ENCODE peak calls at places on chromosome 9, in six cellular contexts. One of them, this sample, is unnamed.
A peak's percentile ranks its signal among the peaks of the same experiment; 100 is the strongest.

GRCh38 chr9:101572316-101572715 is 22.5 kb downstream of the PPP3R2 start:
- DNase-seq in hepatocyte: no peak
- DNase-seq in B cell: no peak
- DNase-seq in HL-60: no peak
- DNase-seq in Calu3: no peak
- DNase-seq in lung: no peak
- DNase-seq in this sample: no peak

GRCh38 chr9:123642291-123643278 is 286.6 kb downstream of the CRB2 start:
- DNase-seq in HL-60: no peak
- DNase-seq in Calu3: no peak
- DNase-seq in hepatocyte: peak; percentile 73
- DNase-seq in lung: peak; percentile 83
- DNase-seq in B cell: no peak
- DNase-seq in this sample: peak; percentile 79

GRCh38 chr9:14352549-14352948 is 38.6 kb upstream of the NFIB start:
- DNase-seq in Calu3: no peak
- DNase-seq in hepatocyte: no peak
- DNase-seq in lung: no peak
- DNase-seq in HL-60: no peak
- DNase-seq in B cell: no peak
- DNase-seq in this sample: peak; percentile 45

GRCh38 chr9:127963359-127964064 is 17.3 kb downstream of the EEIG1 start:
- DNase-seq in hepatocyte: no peak
- DNase-seq in B cell: no peak
- DNase-seq in lung: no peak
- DNase-seq in Calu3: no peak
- DNase-seq in HL-60: no peak
- DNase-seq in this sample: no peak

GRCh38 chr9:97848582-97849237 is 4.3 kb upstream of the FOXE1 start:
- DNase-seq in lung: peak; percentile 53
- DNase-seq in B cell: no peak
- DNase-seq in HL-60: no peak
- DNase-seq in Calu3: no peak
- DNase-seq in hepatocyte: no peak
- DNase-seq in this sample: no peak

GRCh38 chr9:28563612-28564011 is 990.3 kb upstream of the C9orf72 start:
- DNase-seq in B cell: no peak
- DNase-seq in Calu3: no peak
- DNase-seq in HL-60: no peak
- DNase-seq in hepatocyte: no peak
- DNase-seq in lung: no peak
- DNase-seq in this sample: no peak

GRCh38 chr9:7439355-7439978 is 360.1 kb downstream of the DMAC1 start:
- DNase-seq in lung: no peak
- DNase-seq in B cell: no peak
- DNase-seq in HL-60: no peak
- DNase-seq in Calu3: no peak
- DNase-seq in hepatocyte: no peak
- DNase-seq in this sample: peak; percentile 31

GRCh38 chr9:135887585-135888050 is 19.7 kb downstream of the CAMSAP1 start:
- DNase-seq in lung: no peak
- DNase-seq in HL-60: peak; percentile 82
- DNase-seq in B cell: peak; percentile 70
- DNase-seq in Calu3: no peak
- DNase-seq in hepatocyte: no peak
- DNase-seq in this sample: no peak

GRCh38 chr9:128636024-128636390 is 20.6 kb downstream of the DYNC2I2 start:
- DNase-seq in Calu3: peak; percentile 68
- DNase-seq in HL-60: no peak
- DNase-seq in lung: peak; percentile 90
- DNase-seq in hepatocyte: peak; percentile 77
- DNase-seq in B cell: no peak
- DNase-seq in this sample: peak; percentile 56

GRCh38 chr9:89954229-89954628 is 349.4 kb downstream of the GADD45G start:
- DNase-seq in lung: no peak
- DNase-seq in hepatocyte: no peak
- DNase-seq in Calu3: no peak
- DNase-seq in B cell: no peak
- DNase-seq in HL-60: no peak
- DNase-seq in this sample: peak; percentile 61

GRCh38 chr9:764986-765385 is 76.5 kb upstream of the DMRT1 start:
- DNase-seq in HL-60: no peak
- DNase-seq in B cell: no peak
- DNase-seq in hepatocyte: no peak
- DNase-seq in lung: no peak
- DNase-seq in Calu3: no peak
- DNase-seq in this sample: no peak

GRCh38 chr9:111637421-111637950 is 6.4 kb downstream of the DNAJC25 start:
- DNase-seq in B cell: no peak
- DNase-seq in HL-60: no peak
- DNase-seq in hepatocyte: no peak
- DNase-seq in lung: no peak
- DNase-seq in Calu3: no peak
- DNase-seq in this sample: no peak

GRCh38 chr9:31612336-31613030 is 772.0 kb upstream of the ACO1 start:
- DNase-seq in HL-60: no peak
- DNase-seq in B cell: no peak
- DNase-seq in lung: no peak
- DNase-seq in hepatocyte: no peak
- DNase-seq in Calu3: no peak
- DNase-seq in this sample: no peak

GRCh38 chr9:99040911-99041582 is 63.9 kb upstream of the TGFBR1 start:
- DNase-seq in HL-60: peak; percentile 73
- DNase-seq in Calu3: no peak
- DNase-seq in B cell: no peak
- DNase-seq in hepatocyte: peak; percentile 45
- DNase-seq in lung: no peak
- DNase-seq in this sample: no peak

GRCh38 chr9:97441729-97442128 is 29.8 kb downstream of the TDRD7 start:
- DNase-seq in HL-60: no peak
- DNase-seq in hepatocyte: no peak
- DNase-seq in Calu3: no peak
- DNase-seq in lung: no peak
- DNase-seq in B cell: no peak
- DNase-seq in this sample: no peak

GRCh38 chr9:129138476-129139232 is 27.4 kb downstream of the PTPA start:
- DNase-seq in B cell: no peak
- DNase-seq in lung: peak; percentile 56
- DNase-seq in Calu3: no peak
- DNase-seq in hepatocyte: peak; percentile 55
- DNase-seq in HL-60: no peak
- DNase-seq in this sample: no peak

GRCh38 chr9:97518909-97519307 is 17.4 kb downstream of the TMOD1 start:
- DNase-seq in Calu3: peak; percentile 16
- DNase-seq in HL-60: no peak
- DNase-seq in lung: peak; percentile 46
- DNase-seq in B cell: no peak
- DNase-seq in hepatocyte: peak; percentile 72
- DNase-seq in this sample: no peak

GRCh38 chr9:134839441-134840125 is 41.0 kb upstream of the FCN2 start:
- DNase-seq in hepatocyte: no peak
- DNase-seq in Calu3: no peak
- DNase-seq in HL-60: no peak
- DNase-seq in B cell: no peak
- DNase-seq in lung: no peak
- DNase-seq in this sample: no peak

GRCh38 chr9:33229359-33230120 is 10.4 kb upstream of the SPINK4 start:
- DNase-seq in HL-60: no peak
- DNase-seq in B cell: no peak
- DNase-seq in hepatocyte: peak; percentile 82
- DNase-seq in Calu3: peak; percentile 91
- DNase-seq in lung: peak; percentile 92
- DNase-seq in this sample: peak; percentile 20

GRCh38 chr9:89382026-89382986 is 64.0 kb downstream of the SECISBP2 start:
- DNase-seq in lung: no peak
- DNase-seq in hepatocyte: no peak
- DNase-seq in HL-60: no peak
- DNase-seq in Calu3: no peak
- DNase-seq in B cell: no peak
- DNase-seq in this sample: no peak

GRCh38 chr9:4768681-4769080 is 24.1 kb upstream of the RCL1 start:
- DNase-seq in B cell: no peak
- DNase-seq in Calu3: no peak
- DNase-seq in HL-60: no peak
- DNase-seq in lung: no peak
- DNase-seq in hepatocyte: no peak
- DNase-seq in this sample: no peak

GRCh38 chr9:110575169-110575568 is 4.4 kb downstream of the SVEP1 start:
- DNase-seq in HL-60: no peak
- DNase-seq in lung: no peak
- DNase-seq in Calu3: no peak
- DNase-seq in hepatocyte: no peak
- DNase-seq in B cell: no peak
- DNase-seq in this sample: no peak

GRCh38 chr9:89427621-89428221 is 70.2 kb downstream of the SEMA4D start:
- DNase-seq in Calu3: no peak
- DNase-seq in hepatocyte: no peak
- DNase-seq in lung: no peak
- DNase-seq in HL-60: no peak
- DNase-seq in B cell: no peak
- DNase-seq in this sample: no peak

GRCh38 chr9:13688990-13689600 is 409.6 kb upstream of the MPDZ start:
- DNase-seq in hepatocyte: peak; percentile 15
- DNase-seq in Calu3: peak; percentile 9
- DNase-seq in HL-60: no peak
- DNase-seq in B cell: no peak
- DNase-seq in lung: no peak
- DNase-seq in this sample: peak; percentile 29

GRCh38 chr9:9521033-9521779 is 1091.6 kb downstream of the PTPRD start:
- DNase-seq in B cell: no peak
- DNase-seq in lung: no peak
- DNase-seq in Calu3: no peak
- DNase-seq in hepatocyte: no peak
- DNase-seq in HL-60: no peak
- DNase-seq in this sample: no peak

GRCh38 chr9:116460026-116460425 is 227.1 kb upstream of the TRIM32 start:
- DNase-seq in Calu3: no peak
- DNase-seq in lung: no peak
- DNase-seq in HL-60: no peak
- DNase-seq in B cell: no peak
- DNase-seq in hepatocyte: no peak
- DNase-seq in this sample: no peak
- TF ChIP-seq CTCF in Calu3: no peak
- TF ChIP-seq CTCF in lung: no peak
- TF ChIP-seq CTCF in HL-60: no peak
- TF ChIP-seq CTCF in B cell: no peak
- TF ChIP-seq CTCF in hepatocyte: no peak
- TF ChIP-seq CTCF in this sample: no peak

DNA sequence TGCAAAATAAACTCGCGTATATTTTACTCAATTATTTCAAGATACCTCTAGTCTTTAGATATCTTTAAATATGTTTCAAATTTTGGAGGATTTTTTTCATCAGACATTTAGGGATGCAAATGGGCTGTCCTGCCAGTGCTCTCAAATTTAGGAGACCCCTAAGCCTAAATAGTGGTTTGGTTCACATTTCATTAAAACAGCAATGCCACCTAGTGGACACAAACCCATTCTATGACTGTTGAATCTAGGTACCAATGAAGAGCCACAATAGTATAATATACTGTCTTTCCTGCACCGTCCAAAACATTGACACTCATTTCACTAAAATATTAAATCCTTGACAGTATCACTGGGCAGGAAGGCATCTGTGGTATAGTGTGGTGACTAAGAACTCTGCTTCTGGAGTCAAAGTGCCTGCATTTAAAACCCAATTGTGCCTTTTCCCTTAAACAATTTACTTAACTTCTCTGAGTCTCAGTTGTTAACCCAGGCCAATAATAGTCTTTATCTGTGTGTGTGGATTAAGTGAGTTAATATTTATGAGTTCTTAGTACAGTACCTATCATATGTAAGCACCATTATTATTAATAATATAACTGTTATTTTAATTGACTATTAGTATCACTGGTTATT is 148.0 kb downstream of the RORB start:
- DNase-seq in HL-60: no peak
- DNase-seq in lung: no peak
- DNase-seq in hepatocyte: peak; percentile 44
- DNase-seq in B cell: no peak
- DNase-seq in Calu3: peak; percentile 7
- DNase-seq in this sample: peak; percentile 9
- TF ChIP-seq CTCF in HL-60: no peak
- TF ChIP-seq CTCF in lung: no peak
- TF ChIP-seq CTCF in hepatocyte: peak; percentile 75
- TF ChIP-seq CTCF in B cell: peak; percentile 66
- TF ChIP-seq CTCF in Calu3: no peak
- TF ChIP-seq CTCF in this sample: peak; percentile 61

GRCh38 chr9:113587471-113588031 is 124.0 kb downstream of the RGS3 start:
- DNase-seq in lung: no peak
- DNase-seq in hepatocyte: peak; percentile 70
- DNase-seq in B cell: no peak
- DNase-seq in HL-60: no peak
- DNase-seq in Calu3: no peak
- DNase-seq in this sample: peak; percentile 87
- TF ChIP-seq CTCF in lung: peak; percentile 14
- TF ChIP-seq CTCF in hepatocyte: peak; percentile 51
- TF ChIP-seq CTCF in B cell: no peak
- TF ChIP-seq CTCF in HL-60: no peak
- TF ChIP-seq CTCF in Calu3: no peak
- TF ChIP-seq CTCF in this sample: peak; percentile 74

GRCh38 chr9:137382444-137382727 is 40.6 kb downstream of the EXD3 start:
- DNase-seq in Calu3: no peak
- DNase-seq in hepatocyte: no peak
- DNase-seq in lung: no peak
- DNase-seq in B cell: no peak
- DNase-seq in HL-60: no peak
- DNase-seq in this sample: no peak
- TF ChIP-seq CTCF in Calu3: no peak
- TF ChIP-seq CTCF in hepatocyte: no peak
- TF ChIP-seq CTCF in lung: no peak
- TF ChIP-seq CTCF in B cell: no peak
- TF ChIP-seq CTCF in HL-60: no peak
- TF ChIP-seq CTCF in this sample: no peak

DNA sequence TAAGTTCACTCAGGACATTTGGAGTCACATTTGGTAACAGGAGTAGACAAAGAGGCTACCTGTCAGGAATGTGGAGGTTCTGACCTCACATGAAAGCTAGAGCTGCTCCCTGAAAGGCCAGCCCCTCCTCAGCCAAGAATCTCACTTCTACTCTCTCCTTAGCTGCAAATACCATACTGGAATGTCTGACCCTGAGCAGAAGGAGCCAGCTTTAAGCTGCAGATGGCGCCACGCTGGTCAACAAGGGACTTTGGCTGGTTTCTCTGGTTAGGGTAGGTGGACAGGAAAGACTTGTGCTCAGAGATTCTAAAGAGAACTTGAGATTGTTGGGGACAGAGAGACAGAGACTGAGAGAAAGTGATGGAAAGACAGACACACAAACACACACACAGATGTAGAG is 21.9 kb downstream of the ASTN2 start:
- DNase-seq in hepatocyte: no peak
- DNase-seq in B cell: no peak
- DNase-seq in Calu3: no peak
- DNase-seq in HL-60: no peak
- DNase-seq in lung: no peak
- DNase-seq in this sample: no peak
- TF ChIP-seq CTCF in hepatocyte: no peak
- TF ChIP-seq CTCF in B cell: no peak
- TF ChIP-seq CTCF in Calu3: no peak
- TF ChIP-seq CTCF in HL-60: no peak
- TF ChIP-seq CTCF in lung: no peak
- TF ChIP-seq CTCF in this sample: peak; percentile 16

This sample was measured in BE2C.